ENCODE peak calls at places on chromosomes 1 and 21, in four cellular contexts. X is activated B cell treated with CpG ODN at 0.5 μM for 24 hours; K is CD8-positive, alpha-beta T cell; H is heart left ventricle. C is an unnamed sample.

GRCh38 chr1:176177764-176178163 is 29.3 kb downstream of the COP1 start:
- DNase-seq in X (no peak), H (no peak), K (no peak), C (no peak)

GRCh38 chr21:19899645-19900044 is 1098.6 kb upstream of the NCAM2 start:
- DNase-seq in H (no peak), X (no peak), K (no peak), C (no peak)

GRCh38 chr1:194616835-194617234 is 1430.4 kb upstream of the B3GALT2 start:
- DNase-seq in K (no peak), X (no peak), H (no peak), C (no peak)

GRCh38 chr1:181013144-181013543 is 9.5 kb downstream of the STX6 start:
- DNase-seq in H (no peak), K (peak), X (no peak), C (no peak)

GRCh38 chr21:33947451-33948095 is 32.0 kb upstream of the ATP5PO start:
- DNase-seq in X (peak), H (peak), K (peak), C (peak)

GRCh38 chr1:55217226-55217996 is 2.2 kb upstream of the USP24 start:
- DNase-seq in K (peak), X (no peak), H (peak), C (no peak)

GRCh38 chr21:46033410-46034404 is 52.1 kb downstream of the COL6A1 start:
- DNase-seq in X (no peak), H (no peak), K (no peak), C (no peak)

GRCh38 chr1:47981664-47982350 is 15.4 kb downstream of the TRABD2B start:
- DNase-seq in K (no peak), H (no peak), X (no peak), C (no peak)

GRCh38 chr1:200558866-200559459 is 61.6 kb downstream of the KIF14 start:
- DNase-seq in H (no peak), K (no peak), X (no peak), C (no peak)

GRCh38 chr1:42173961-42174715 is 9.6 kb upstream of the GUCA2A start:
- DNase-seq in K (no peak), X (no peak), H (no peak), C (no peak)

GRCh38 chr1:3971981-3972380 is 71.9 kb upstream of the C1orf174 start:
- DNase-seq in H (no peak), K (no peak), X (no peak), C (no peak)

GRCh38 chr1:209328178-209328577 is 255.3 kb upstream of the CAMK1G start:
- DNase-seq in X (no peak), H (no peak), K (no peak), C (no peak)

GRCh38 chr1:228006034-228006792 is 585 bp upstream of the WNT3A start:
- DNase-seq in X (no peak), H (no peak), K (no peak), C (no peak)

GRCh38 chr1:248696261-248696660 is 6.3 kb downstream of the OR14I1 start:
- DNase-seq in H (no peak), K (no peak), X (no peak), C (no peak)

GRCh38 chr1:35886606-35887431 is 3.8 kb downstream of the AGO1 start:
- DNase-seq in K (no peak), H (no peak), X (peak), C (no peak)

GRCh38 chr1:37267111-37267835 is 207.1 kb upstream of the ZC3H12A start:
- DNase-seq in H (no peak), K (no peak), X (no peak), C (no peak)

GRCh38 chr1:196295766-196296165 is 312.5 kb downstream of the KCNT2 start:
- DNase-seq in K (no peak), H (no peak), X (no peak), C (no peak)

GRCh38 chr1:39151267-39151666 is 53.2 kb upstream of the MACF1 start:
- DNase-seq in H (no peak), X (no peak), K (no peak), C (no peak)

GRCh38 chr21:45469273-45470086 is 64.5 kb downstream of the COL18A1 start:
- DNase-seq in K (no peak), X (no peak), H (no peak), C (no peak)

GRCh38 chr1:200780545-200781444 is 42.1 kb downstream of the CAMSAP2 start:
- DNase-seq in K (no peak), H (no peak), X (no peak), C (no peak)

GRCh38 chr1:209389258-209389657 is 194.3 kb upstream of the CAMK1G start:
- DNase-seq in K (no peak), X (no peak), H (no peak), C (no peak)

GRCh38 chr1:218464871-218465270 is 119.7 kb downstream of the TGFB2 start:
- DNase-seq in H (no peak), K (no peak), X (no peak), C (no peak)

GRCh38 chr21:26095131-26095530 is 75.4 kb downstream of the APP start:
- DNase-seq in X (no peak), H (no peak), K (no peak), C (no peak)

GRCh38 chr1:14578156-14578555 is 20.3 kb upstream of the KAZN start:
- DNase-seq in K (no peak), H (no peak), X (no peak), C (no peak)

DNA sequence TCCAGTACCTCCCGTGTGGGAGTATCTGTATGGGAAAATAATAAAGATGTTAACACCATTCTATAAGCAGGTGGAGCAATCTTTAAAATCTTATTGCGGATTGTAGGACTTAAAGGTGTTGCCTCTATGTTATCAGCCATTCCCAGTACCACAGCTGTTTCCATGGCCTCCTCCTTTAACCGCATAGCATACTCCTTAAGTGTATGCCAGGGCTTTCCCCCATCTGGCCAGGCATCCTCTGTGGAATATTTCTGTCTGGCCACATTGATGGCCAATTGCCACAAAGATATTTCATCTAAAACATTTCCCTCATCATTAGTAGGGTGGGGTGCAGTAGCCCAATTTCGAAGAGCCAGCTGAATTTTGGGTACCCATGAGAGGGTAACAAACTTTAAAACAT is 7.3 kb upstream of the STUM start:
- DNase-seq in X (no peak), K (no peak), H (no peak), C (no peak)
- TF ChIP-seq CTCF in X (no peak), K (no peak), H (no peak), C (no peak)

GRCh38 chr1:20505488-20505887 is 2.5 kb downstream of the MUL1 start:
- DNase-seq in X (no peak), H (no peak), K (no peak), C (no peak)

GRCh38 chr1:20507564-20508410 is at the start of gene MUL1:
- DNase-seq in X (peak), H (peak), K (peak), C (peak)

GRCh38 chr1:20507248-20507563 is 745 bp downstream of the MUL1 start:
- DNase-seq in X (no peak), H (no peak), K (no peak), C (no peak)

GRCh38 chr1:20511518-20512428 is 3.8 kb upstream of the MUL1 start:
- DNase-seq in K (no peak), X (no peak), H (no peak), C (no peak)

GRCh38 chr1:20508411-20508771 is 440 bp upstream of the MUL1 start:
- DNase-seq in K (no peak), X (no peak), H (no peak), C (no peak)
- TF ChIP-seq CTCF in K (no peak), X (no peak), H (no peak), C (no peak)

GRCh38 chr1:85022700-85023099 is 25.6 kb downstream of the MCOLN3 start:
- DNase-seq in K (no peak), X (no peak), H (no peak), C (no peak)

GRCh38 chr1:85030536-85030935 is 17.8 kb downstream of the MCOLN3 start:
- DNase-seq in K (no peak), X (no peak), H (no peak), C (no peak)

GRCh38 chr1:85024736-85025135 is 23.6 kb downstream of the MCOLN3 start:
- DNase-seq in X (no peak), H (no peak), K (no peak), C (no peak)

GRCh38 chr1:85025940-85026339 is 22.4 kb downstream of the MCOLN3 start:
- DNase-seq in H (no peak), X (no peak), K (no peak), C (no peak)

DNA sequence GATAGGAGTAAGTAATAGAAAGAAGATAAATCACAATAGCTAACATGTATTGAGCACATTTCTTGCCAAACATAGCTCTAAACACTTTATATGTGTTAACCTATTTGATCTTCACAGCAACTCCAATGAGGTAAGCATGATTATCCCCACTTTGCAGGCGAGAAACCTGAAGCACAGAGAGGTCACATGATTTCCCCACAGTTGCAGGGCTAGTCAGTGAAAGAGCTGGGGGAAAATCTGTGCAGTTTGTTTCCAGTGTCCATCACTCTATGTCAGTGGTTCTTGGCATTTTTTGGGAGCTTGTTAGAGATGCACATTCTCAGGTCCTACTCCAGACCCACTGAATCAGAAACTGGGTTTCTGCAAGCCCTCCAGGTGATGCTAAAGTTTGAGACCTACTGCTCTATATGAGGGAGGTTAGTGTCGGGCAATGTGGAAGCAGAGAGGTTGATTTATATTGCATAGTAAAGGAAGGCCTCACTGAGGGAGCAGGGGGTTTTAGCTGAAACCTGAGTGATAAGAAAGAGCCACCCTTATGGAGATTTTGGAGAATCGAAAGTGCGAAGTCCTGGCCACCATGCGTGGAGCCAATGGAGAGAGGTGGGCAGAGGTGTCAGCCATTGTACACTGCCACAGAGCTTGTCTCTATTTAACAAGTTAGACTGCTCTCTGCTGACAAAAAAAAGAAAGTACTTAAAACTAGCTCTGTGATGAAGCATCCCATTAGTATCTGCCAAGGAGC is 20.9 kb downstream of the MCOLN3 start:
- DNase-seq in X (no peak), K (peak), H (no peak), C (no peak)
- TF ChIP-seq CTCF in X (no peak), K (peak), H (no peak), C (no peak)

GRCh38 chr1:205060746-205061145 is 17.7 kb downstream of the CNTN2 start:
- DNase-seq in K (no peak), H (no peak), X (no peak), C (no peak)
- TF ChIP-seq CTCF in K (no peak), H (no peak), X (no peak), C (no peak)

GRCh38 chr21:39204134-39204533 is 20.9 kb upstream of the PSMG1 start:
- DNase-seq in X (no peak), K (no peak), H (no peak), C (no peak)
- TF ChIP-seq CTCF in X (no peak), K (peak), H (no peak), C (no peak)

GRCh38 chr1:25549273-25550154 is 6.1 kb downstream of the LDLRAP1 start:
- DNase-seq in X (peak), K (peak), H (peak), C (peak)

GRCh38 chr1:25553749-25554425 is 10.5 kb downstream of the LDLRAP1 start:
- DNase-seq in X (no peak), K (no peak), H (no peak), C (no peak)

GRCh38 chr1:25548601-25549000 is 5.2 kb downstream of the LDLRAP1 start:
- DNase-seq in H (no peak), K (no peak), X (no peak), C (no peak)

GRCh38 chr1:25550155-25550506 is 6.7 kb downstream of the LDLRAP1 start:
- DNase-seq in X (no peak), K (no peak), H (no peak), C (no peak)

GRCh38 chr1:25550683-25551310 is 7.4 kb downstream of the LDLRAP1 start:
- DNase-seq in K (no peak), X (no peak), H (peak), C (no peak)
- TF ChIP-seq CTCF in K (no peak), X (no peak), H (no peak), C (no peak)

GRCh38 chr1:150888727-150889126 is 1.8 kb downstream of the CTXND2 start:
- DNase-seq in K (no peak), X (no peak), H (no peak), C (no peak)
- TF ChIP-seq CTCF in K (no peak), X (no peak), H (no peak), C (no peak)

GRCh38 chr1:108560430-108561144 is 687 bp downstream of the EEIG2 start:
- DNase-seq in K (peak), X (peak), H (peak), C (peak)

GRCh38 chr1:108559215-108560142 is at the start of gene EEIG2:
- DNase-seq in K (peak), H (peak), X (peak), C (peak)

GRCh38 chr1:108561731-108562326 is 1.9 kb downstream of the EEIG2 start:
- DNase-seq in H (peak), X (peak), K (peak), C (peak)

GRCh38 chr1:108561145-108561458 is 1.2 kb downstream of the EEIG2 start:
- DNase-seq in H (no peak), K (no peak), X (no peak), C (no peak)

DNA sequence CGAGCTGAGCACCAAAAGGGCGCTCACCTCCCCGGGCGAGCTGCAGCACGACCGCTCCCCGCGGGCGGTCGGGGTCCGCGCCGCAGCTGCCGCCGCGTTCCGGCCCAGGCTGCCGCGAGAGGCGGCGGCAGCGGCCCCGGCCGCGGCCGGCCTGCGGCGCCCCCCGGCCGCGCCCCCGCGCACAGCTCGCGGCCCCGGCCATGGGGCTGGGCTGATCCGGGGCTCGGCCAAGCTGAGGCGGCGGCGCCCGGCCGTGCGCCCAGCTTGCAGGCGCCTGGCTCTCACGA is 186 bp downstream of the EEIG2 start:
- DNase-seq in H (no peak), X (peak), K (no peak), C (no peak)
- TF ChIP-seq CTCF in H (no peak), X (no peak), K (no peak), C (no peak)

C was measured in CD4-positive, alpha-beta T cell.